ENCODE peak calls at places on chromosomes 3 and 15, in seven cellular contexts. One of them, this sample, is unnamed.

GRCh38 chr3:52827866-52828376 is 2.6 kb downstream of the ITIH4 start:
- DNase-seq in nephron progenitor cell: no peak
- DNase-seq in A673: no peak
- DNase-seq in heart right ventricle: no peak
- DNase-seq in AG09309: no peak
- DNase-seq in GM06990: no peak
- DNase-seq in glutamatergic neuron: no peak
- DNase-seq in this sample: no peak

GRCh38 chr15:68829068-68829467 is 8.4 kb upstream of the ANP32A start:
- DNase-seq in AG09309: no peak
- DNase-seq in glutamatergic neuron: no peak
- DNase-seq in A673: peak
- DNase-seq in GM06990: no peak
- DNase-seq in nephron progenitor cell: no peak
- DNase-seq in heart right ventricle: no peak
- DNase-seq in this sample: peak

GRCh38 chr15:77538793-77539487 is 93.8 kb downstream of the LINGO1 start:
- DNase-seq in nephron progenitor cell: no peak
- DNase-seq in heart right ventricle: no peak
- DNase-seq in GM06990: no peak
- DNase-seq in glutamatergic neuron: no peak
- DNase-seq in AG09309: no peak
- DNase-seq in A673: no peak
- DNase-seq in this sample: no peak

GRCh38 chr3:133992951-133993595 is 36.7 kb downstream of the SLCO2A1 start:
- DNase-seq in glutamatergic neuron: no peak
- DNase-seq in AG09309: no peak
- DNase-seq in GM06990: no peak
- DNase-seq in heart right ventricle: no peak
- DNase-seq in A673: no peak
- DNase-seq in nephron progenitor cell: no peak
- DNase-seq in this sample: no peak

GRCh38 chr3:51295625-51296024 is 89.5 kb upstream of the MANF start:
- DNase-seq in AG09309: no peak
- DNase-seq in GM06990: peak
- DNase-seq in A673: no peak
- DNase-seq in glutamatergic neuron: no peak
- DNase-seq in nephron progenitor cell: no peak
- DNase-seq in heart right ventricle: no peak
- DNase-seq in this sample: peak

GRCh38 chr15:31292391-31293020 is 34.1 kb upstream of the KLF13 start:
- DNase-seq in heart right ventricle: no peak
- DNase-seq in GM06990: no peak
- DNase-seq in AG09309: no peak
- DNase-seq in glutamatergic neuron: peak
- DNase-seq in A673: no peak
- DNase-seq in nephron progenitor cell: no peak
- DNase-seq in this sample: no peak

GRCh38 chr3:148971819-148972218 is 19.5 kb upstream of the GYG1 start:
- DNase-seq in glutamatergic neuron: no peak
- DNase-seq in GM06990: no peak
- DNase-seq in A673: no peak
- DNase-seq in heart right ventricle: no peak
- DNase-seq in AG09309: peak
- DNase-seq in nephron progenitor cell: no peak
- DNase-seq in this sample: no peak

GRCh38 chr3:144524531-144524930 is 552.9 kb downstream of the DIPK2A start:
- DNase-seq in AG09309: no peak
- DNase-seq in A673: no peak
- DNase-seq in nephron progenitor cell: no peak
- DNase-seq in heart right ventricle: no peak
- DNase-seq in GM06990: no peak
- DNase-seq in glutamatergic neuron: no peak
- DNase-seq in this sample: no peak

GRCh38 chr15:69792823-69793222 is 304.9 kb downstream of the TLE3 start:
- DNase-seq in nephron progenitor cell: no peak
- DNase-seq in glutamatergic neuron: no peak
- DNase-seq in AG09309: no peak
- DNase-seq in heart right ventricle: no peak
- DNase-seq in GM06990: no peak
- DNase-seq in A673: no peak
- DNase-seq in this sample: no peak

GRCh38 chr3:127915937-127916480 is 977 bp downstream of the KBTBD12 start:
- DNase-seq in heart right ventricle: no peak
- DNase-seq in A673: no peak
- DNase-seq in GM06990: no peak
- DNase-seq in AG09309: no peak
- DNase-seq in nephron progenitor cell: no peak
- DNase-seq in glutamatergic neuron: no peak
- DNase-seq in this sample: no peak

GRCh38 chr3:56783644-56784451 is 17.9 kb downstream of the ARHGEF3 start:
- DNase-seq in AG09309: peak
- DNase-seq in nephron progenitor cell: no peak
- DNase-seq in glutamatergic neuron: no peak
- DNase-seq in heart right ventricle: no peak
- DNase-seq in GM06990: peak
- DNase-seq in A673: no peak
- DNase-seq in this sample: peak

GRCh38 chr3:194573680-194574437 is 59.4 kb downstream of the TMEM44 start:
- DNase-seq in AG09309: no peak
- DNase-seq in heart right ventricle: peak
- DNase-seq in GM06990: no peak
- DNase-seq in glutamatergic neuron: peak
- DNase-seq in nephron progenitor cell: peak
- DNase-seq in A673: peak
- DNase-seq in this sample: peak

GRCh38 chr3:37291275-37291700 is 116.9 kb upstream of the LRRFIP2 start:
- DNase-seq in heart right ventricle: no peak
- DNase-seq in AG09309: peak
- DNase-seq in nephron progenitor cell: no peak
- DNase-seq in A673: no peak
- DNase-seq in glutamatergic neuron: no peak
- DNase-seq in GM06990: no peak
- DNase-seq in this sample: no peak

GRCh38 chr3:20039082-20039764 is 1.0 kb upstream of the KAT2B start:
- DNase-seq in AG09309: no peak
- DNase-seq in heart right ventricle: no peak
- DNase-seq in glutamatergic neuron: no peak
- DNase-seq in A673: no peak
- DNase-seq in GM06990: no peak
- DNase-seq in nephron progenitor cell: no peak
- DNase-seq in this sample: peak

GRCh38 chr3:72517804-72518442 is 330.3 kb downstream of the SHQ1 start:
- DNase-seq in glutamatergic neuron: no peak
- DNase-seq in heart right ventricle: no peak
- DNase-seq in AG09309: no peak
- DNase-seq in A673: no peak
- DNase-seq in GM06990: no peak
- DNase-seq in nephron progenitor cell: no peak
- DNase-seq in this sample: no peak

GRCh38 chr3:4565806-4566501 is 72.8 kb downstream of the ITPR1 start:
- DNase-seq in glutamatergic neuron: no peak
- DNase-seq in GM06990: no peak
- DNase-seq in A673: no peak
- DNase-seq in AG09309: no peak
- DNase-seq in heart right ventricle: no peak
- DNase-seq in nephron progenitor cell: no peak
- DNase-seq in this sample: no peak

GRCh38 chr3:169354774-169355501 is 308.6 kb downstream of the MECOM start:
- DNase-seq in heart right ventricle: no peak
- DNase-seq in GM06990: no peak
- DNase-seq in A673: peak
- DNase-seq in AG09309: no peak
- DNase-seq in glutamatergic neuron: peak
- DNase-seq in nephron progenitor cell: no peak
- DNase-seq in this sample: no peak

GRCh38 chr3:100087203-100087602 is 27.1 kb downstream of the FILIP1L start:
- DNase-seq in heart right ventricle: no peak
- DNase-seq in nephron progenitor cell: no peak
- DNase-seq in A673: no peak
- DNase-seq in GM06990: peak
- DNase-seq in AG09309: no peak
- DNase-seq in glutamatergic neuron: no peak
- DNase-seq in this sample: peak

GRCh38 chr3:121995190-121996137 is 26.6 kb downstream of the ILDR1 start:
- DNase-seq in AG09309: peak
- DNase-seq in heart right ventricle: peak
- DNase-seq in nephron progenitor cell: peak
- DNase-seq in GM06990: peak
- DNase-seq in glutamatergic neuron: peak
- DNase-seq in A673: peak
- DNase-seq in this sample: peak

GRCh38 chr3:189272500-189273119 is 100.8 kb downstream of the TPRG1 start:
- DNase-seq in glutamatergic neuron: no peak
- DNase-seq in nephron progenitor cell: no peak
- DNase-seq in A673: peak
- DNase-seq in heart right ventricle: no peak
- DNase-seq in AG09309: no peak
- DNase-seq in GM06990: no peak
- DNase-seq in this sample: no peak

GRCh38 chr3:51800758-51801140 is 21.7 kb upstream of the IQCF6 start:
- DNase-seq in nephron progenitor cell: no peak
- DNase-seq in A673: no peak
- DNase-seq in glutamatergic neuron: no peak
- DNase-seq in AG09309: no peak
- DNase-seq in heart right ventricle: no peak
- DNase-seq in GM06990: no peak
- DNase-seq in this sample: no peak

GRCh38 chr15:35885870-35886269 is 339.9 kb upstream of the DPH6 start:
- DNase-seq in glutamatergic neuron: no peak
- DNase-seq in heart right ventricle: no peak
- DNase-seq in A673: no peak
- DNase-seq in GM06990: no peak
- DNase-seq in AG09309: no peak
- DNase-seq in nephron progenitor cell: no peak
- DNase-seq in this sample: no peak

GRCh38 chr15:35880896-35881295 is 334.9 kb upstream of the DPH6 start:
- DNase-seq in glutamatergic neuron: no peak
- DNase-seq in A673: no peak
- DNase-seq in heart right ventricle: no peak
- DNase-seq in nephron progenitor cell: no peak
- DNase-seq in AG09309: no peak
- DNase-seq in GM06990: no peak
- DNase-seq in this sample: no peak

GRCh38 chr15:35888815-35889214 is 342.9 kb upstream of the DPH6 start:
- DNase-seq in heart right ventricle: no peak
- DNase-seq in GM06990: no peak
- DNase-seq in nephron progenitor cell: no peak
- DNase-seq in glutamatergic neuron: no peak
- DNase-seq in A673: no peak
- DNase-seq in AG09309: no peak
- DNase-seq in this sample: no peak

GRCh38 chr15:35886765-35887164 is 340.8 kb upstream of the DPH6 start:
- DNase-seq in glutamatergic neuron: no peak
- DNase-seq in A673: peak
- DNase-seq in heart right ventricle: no peak
- DNase-seq in AG09309: no peak
- DNase-seq in GM06990: no peak
- DNase-seq in nephron progenitor cell: no peak
- DNase-seq in this sample: no peak
- TF ChIP-seq CTCF in glutamatergic neuron: no peak
- TF ChIP-seq CTCF in A673: no peak
- TF ChIP-seq CTCF in heart right ventricle: no peak
- TF ChIP-seq CTCF in AG09309: no peak
- TF ChIP-seq CTCF in GM06990: no peak
- TF ChIP-seq CTCF in nephron progenitor cell: no peak
- TF ChIP-seq CTCF in this sample: no peak

GRCh38 chr15:57972801-57973311 is 92.7 kb downstream of the ALDH1A2 start:
- DNase-seq in A673: no peak
- DNase-seq in AG09309: no peak
- DNase-seq in glutamatergic neuron: no peak
- DNase-seq in heart right ventricle: no peak
- DNase-seq in GM06990: no peak
- DNase-seq in nephron progenitor cell: no peak
- DNase-seq in this sample: no peak

GRCh38 chr15:57973534-57973933 is 92.0 kb downstream of the ALDH1A2 start:
- DNase-seq in A673: no peak
- DNase-seq in glutamatergic neuron: no peak
- DNase-seq in heart right ventricle: no peak
- DNase-seq in nephron progenitor cell: no peak
- DNase-seq in AG09309: no peak
- DNase-seq in GM06990: no peak
- DNase-seq in this sample: no peak

DNA sequence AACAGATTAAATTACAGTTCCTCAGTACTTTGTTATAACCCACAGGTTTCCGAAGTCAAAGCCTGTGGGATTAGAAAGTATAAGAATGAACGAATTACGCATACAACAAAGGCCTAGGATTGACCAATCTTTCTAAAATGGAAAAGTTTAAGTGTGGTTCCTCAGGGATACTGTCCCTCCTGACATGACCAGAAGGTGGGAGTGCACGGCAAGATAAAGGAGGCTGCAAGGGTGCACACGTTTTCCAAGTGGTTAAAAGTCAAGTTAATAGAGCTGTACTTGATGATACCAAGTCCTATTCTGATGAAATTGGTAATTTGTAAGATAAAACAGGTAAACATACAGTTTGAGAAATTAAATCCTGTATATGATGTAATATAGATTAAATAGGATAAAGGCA is 96.2 kb downstream of the ALDH1A2 start:
- DNase-seq in GM06990: no peak
- DNase-seq in heart right ventricle: no peak
- DNase-seq in AG09309: no peak
- DNase-seq in A673: peak
- DNase-seq in nephron progenitor cell: no peak
- DNase-seq in glutamatergic neuron: no peak
- DNase-seq in this sample: no peak
- TF ChIP-seq CTCF in GM06990: peak
- TF ChIP-seq CTCF in heart right ventricle: no peak
- TF ChIP-seq CTCF in AG09309: peak
- TF ChIP-seq CTCF in A673: peak
- TF ChIP-seq CTCF in nephron progenitor cell: peak
- TF ChIP-seq CTCF in glutamatergic neuron: no peak
- TF ChIP-seq CTCF in this sample: no peak

GRCh38 chr15:46354443-46354842 is 719.6 kb downstream of the SQOR start:
- DNase-seq in glutamatergic neuron: peak
- DNase-seq in A673: no peak
- DNase-seq in AG09309: no peak
- DNase-seq in GM06990: no peak
- DNase-seq in heart right ventricle: no peak
- DNase-seq in nephron progenitor cell: no peak
- DNase-seq in this sample: no peak
- TF ChIP-seq CTCF in glutamatergic neuron: no peak
- TF ChIP-seq CTCF in A673: no peak
- TF ChIP-seq CTCF in AG09309: no peak
- TF ChIP-seq CTCF in GM06990: no peak
- TF ChIP-seq CTCF in heart right ventricle: no peak
- TF ChIP-seq CTCF in nephron progenitor cell: no peak
- TF ChIP-seq CTCF in this sample: no peak

DNA sequence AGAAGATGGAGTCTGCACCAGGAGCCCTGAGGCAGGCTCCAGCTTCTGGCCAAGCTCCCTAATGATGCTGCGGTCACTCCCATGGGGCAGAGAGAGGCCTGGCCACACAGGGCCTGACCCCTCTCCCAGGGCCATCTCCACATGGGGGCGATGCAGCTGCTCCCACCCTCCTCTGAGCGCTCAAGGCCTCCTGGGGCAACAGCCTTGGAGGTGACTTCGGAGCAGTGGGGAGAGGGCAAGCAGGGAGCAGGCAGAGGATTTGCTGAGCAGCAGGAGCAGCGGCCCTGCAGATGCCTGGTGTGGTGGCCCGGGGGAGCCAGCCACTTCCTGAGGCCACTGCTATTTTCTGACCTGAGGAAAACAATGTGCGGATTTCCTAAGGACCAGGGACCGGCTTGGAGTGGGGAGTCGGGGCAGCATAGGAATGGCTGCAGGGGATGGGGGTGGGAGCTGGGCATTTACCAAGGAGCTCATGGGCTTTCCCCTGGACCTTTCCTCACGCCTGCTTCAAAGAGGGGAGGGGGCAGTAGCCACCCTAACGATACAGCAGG is 81.6 kb upstream of the RPL32 start:
- DNase-seq in AG09309: no peak
- DNase-seq in glutamatergic neuron: no peak
- DNase-seq in heart right ventricle: no peak
- DNase-seq in A673: no peak
- DNase-seq in GM06990: no peak
- DNase-seq in nephron progenitor cell: no peak
- DNase-seq in this sample: no peak
- TF ChIP-seq CTCF in AG09309: no peak
- TF ChIP-seq CTCF in glutamatergic neuron: no peak
- TF ChIP-seq CTCF in heart right ventricle: no peak
- TF ChIP-seq CTCF in A673: no peak
- TF ChIP-seq CTCF in GM06990: no peak
- TF ChIP-seq CTCF in nephron progenitor cell: no peak
- TF ChIP-seq CTCF in this sample: no peak

This sample was measured in MM.1S.